ENCODE peak calls at places on chromosomes 6 and 20, in eight cellular contexts. F, Z, I, Q, N, K, T and H are unnamed samples.

GRCh38 chr20:46400253-46400652 is 6.2 kb downstream of the ELMO2 start:
- DNase-seq in F (no peak), Z (no peak), I (no peak), Q (no peak), N (no peak), K (no peak), T (no peak), H (no peak)

GRCh38 chr20:38825901-38826625 is 20.6 kb downstream of the PPP1R16B start:
- DNase-seq in F (no peak), Z (no peak), I (peak), Q (no peak), N (no peak), K (no peak), T (no peak), H (no peak)

GRCh38 chr6:21846541-21847451 is 253.2 kb downstream of the SOX4 start:
- DNase-seq in F (no peak), Z (no peak), I (no peak), Q (peak), N (no peak), K (no peak), T (no peak), H (no peak)

GRCh38 chr6:36862164-36862847 is 12.3 kb downstream of the PPIL1 start:
- DNase-seq in F (no peak), Z (no peak), I (peak), Q (no peak), N (no peak), K (no peak), T (no peak), H (no peak)

GRCh38 chr20:23125625-23126191 is 39.6 kb upstream of the CD93 start:
- DNase-seq in F (peak), Z (no peak), I (no peak), Q (no peak), N (no peak), K (no peak), T (no peak), H (no peak)

GRCh38 chr6:125323376-125323775 is 21.6 kb upstream of the HDDC2 start:
- DNase-seq in F (no peak), Z (no peak), I (no peak), Q (no peak), N (no peak), K (no peak), T (no peak), H (no peak)

GRCh38 chr20:38673731-38674177 is 50.5 kb upstream of the SLC32A1 start:
- DNase-seq in F (no peak), Z (no peak), I (no peak), Q (peak), N (no peak), K (no peak), T (no peak), H (no peak)

GRCh38 chr6:3740551-3741476 is 10.7 kb downstream of the PXDC1 start:
- DNase-seq in F (no peak), Z (peak), I (no peak), Q (no peak), N (no peak), K (no peak), T (no peak), H (no peak)

GRCh38 chr6:3911614-3912336 is 62.6 kb downstream of the FAM50B start:
- DNase-seq in F (no peak), Z (peak), I (peak), Q (peak), N (no peak), K (peak), T (no peak), H (no peak)

DNA sequence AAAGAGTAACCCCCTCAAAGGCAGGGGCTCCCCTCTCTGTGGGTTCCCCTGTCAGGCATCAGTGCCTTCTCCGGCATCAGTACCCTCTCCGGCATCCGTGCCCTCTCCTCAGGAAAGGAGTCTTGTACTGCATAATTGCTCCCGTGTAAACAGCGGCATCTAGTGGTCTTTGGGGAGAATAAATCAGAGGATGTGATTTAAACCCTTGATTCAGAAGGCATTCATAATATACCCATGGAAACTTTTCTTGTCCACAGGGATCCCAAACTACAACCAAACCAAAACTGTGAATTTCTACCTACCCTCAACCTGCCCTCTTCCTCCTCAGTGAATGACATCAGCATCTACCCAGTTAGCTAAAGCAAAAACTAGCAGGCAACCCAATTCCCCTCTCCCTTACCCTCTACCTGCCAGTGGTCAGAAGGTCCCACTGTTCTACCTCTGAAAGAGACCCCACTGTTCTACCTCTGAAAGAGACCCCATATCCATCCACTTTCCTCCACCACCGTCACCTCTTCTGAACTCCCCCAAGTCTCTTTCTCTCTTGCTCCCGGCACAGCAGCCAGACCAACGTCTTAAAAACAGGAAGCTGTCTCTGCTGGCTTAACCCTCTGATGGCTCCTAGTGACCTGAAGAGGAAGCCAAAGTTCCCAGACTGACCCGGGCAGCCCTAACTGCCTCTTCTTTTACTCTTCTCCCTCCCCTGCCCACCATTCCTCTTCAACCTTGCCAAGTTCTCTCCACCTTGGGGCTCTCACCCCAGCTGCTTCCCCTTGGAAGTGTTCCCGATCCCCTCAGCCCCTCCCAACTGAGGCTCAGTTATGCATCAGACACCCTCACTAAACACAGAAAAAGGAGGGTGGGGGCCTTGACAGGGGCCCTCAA is 27.2 kb downstream of the UBE2V1 start:
- DNase-seq in F (peak), Z (no peak), I (peak), Q (peak), N (no peak), K (no peak), T (no peak), H (no peak)
- H3K4me3 ChIP-seq in F (peak), Z (peak), I (no peak), Q (no peak), N (no peak), K (no peak), T (no peak), H (peak)

GRCh38 chr6:147179809-147180208 is 24.4 kb upstream of the STXBP5 start:
- DNase-seq in F (no peak), Z (no peak), I (no peak), Q (no peak), N (no peak), K (no peak), T (no peak), H (no peak)

GRCh38 chr6:147177286-147177685 is 26.9 kb upstream of the STXBP5 start:
- DNase-seq in F (no peak), Z (no peak), I (no peak), Q (no peak), N (no peak), K (no peak), T (no peak), H (no peak)

GRCh38 chr6:147180926-147181325 is 23.3 kb upstream of the STXBP5 start:
- DNase-seq in F (no peak), Z (no peak), I (no peak), Q (no peak), N (no peak), K (no peak), T (no peak), H (no peak)

GRCh38 chr6:147176795-147177194 is 27.4 kb upstream of the STXBP5 start:
- DNase-seq in F (no peak), Z (no peak), I (no peak), Q (no peak), N (no peak), K (no peak), T (no peak), H (no peak)

GRCh38 chr6:147178355-147178754 is 25.9 kb upstream of the STXBP5 start:
- DNase-seq in F (no peak), Z (no peak), I (no peak), Q (no peak), N (no peak), K (no peak), T (no peak), H (no peak)
- TF ChIP-seq EP300 in F (no peak), Z (no peak), I (no peak), Q (no peak), N (no peak), K (no peak), T (no peak), H (no peak)

GRCh38 chr6:13741358-13741757 is 29.7 kb upstream of the RANBP9 start:
- DNase-seq in F (no peak), Z (no peak), I (no peak), Q (no peak), N (no peak), K (no peak), T (no peak), H (no peak)
- H3K27ac ChIP-seq in F (no peak), Z (no peak), I (no peak), Q (no peak), N (no peak), K (no peak), T (no peak), H (no peak)

GRCh38 chr6:112581015-112581414 is 233.9 kb downstream of the RFPL4B start:
- DNase-seq in F (no peak), Z (no peak), I (no peak), Q (no peak), N (no peak), K (no peak), T (no peak), H (no peak)
- H3K4me3 ChIP-seq in F (no peak), Z (no peak), I (no peak), Q (no peak), N (no peak), K (no peak), T (no peak), H (no peak)

DNA sequence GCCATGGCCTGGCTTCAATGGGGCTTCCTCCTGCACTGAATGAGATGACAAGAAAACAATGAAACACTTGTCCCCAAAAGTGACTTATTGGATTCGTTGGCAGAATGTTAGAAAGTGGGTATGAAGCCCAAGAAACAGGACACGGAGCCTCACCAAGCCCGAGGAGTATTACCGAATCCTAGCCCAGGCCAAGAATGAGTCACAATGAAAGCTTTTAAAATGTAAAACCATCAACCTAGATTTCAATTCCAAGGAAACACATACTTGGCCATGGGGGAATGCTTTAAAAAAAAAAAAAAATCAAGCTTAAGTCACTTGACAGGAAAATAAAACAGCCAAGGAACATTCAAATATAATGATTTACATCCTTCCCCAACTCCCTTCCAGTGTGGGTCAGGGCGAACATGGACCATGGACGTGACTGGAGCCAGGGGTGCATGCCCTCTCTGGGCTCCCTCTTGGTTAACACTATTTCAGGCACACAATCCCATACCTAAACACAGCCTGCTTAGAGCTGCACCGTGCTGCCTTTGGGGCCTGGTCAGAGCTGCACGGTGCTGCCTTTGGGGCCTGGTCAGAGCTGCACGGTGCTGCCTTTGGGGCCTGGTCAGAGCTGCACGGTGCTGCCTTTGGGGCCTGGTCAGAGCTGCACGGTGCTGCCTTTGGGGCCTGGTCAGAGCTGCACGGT is 3.1 kb upstream of the STX16 start:
- DNase-seq in F (no peak), Z (no peak), I (no peak), Q (no peak), N (no peak), K (no peak), T (no peak), H (peak)
- TF ChIP-seq EP300 in F (no peak), Z (no peak), I (no peak), Q (peak), N (no peak), K (no peak), T (no peak), H (no peak)

GRCh38 chr6:90095788-90096187 is 200.9 kb downstream of the BACH2 start:
- DNase-seq in F (no peak), Z (no peak), I (no peak), Q (no peak), N (no peak), K (no peak), T (no peak), H (no peak)

GRCh38 chr6:90098637-90099036 is 198.0 kb downstream of the BACH2 start:
- DNase-seq in F (no peak), Z (no peak), I (no peak), Q (no peak), N (no peak), K (no peak), T (no peak), H (no peak)

GRCh38 chr6:90096818-90097217 is 199.8 kb downstream of the BACH2 start:
- DNase-seq in F (no peak), Z (no peak), I (no peak), Q (no peak), N (no peak), K (no peak), T (no peak), H (no peak)

GRCh38 chr6:90098025-90098474 is 198.6 kb downstream of the BACH2 start:
- DNase-seq in F (peak), Z (no peak), I (no peak), Q (no peak), N (no peak), K (peak), T (peak), H (peak)

DNA sequence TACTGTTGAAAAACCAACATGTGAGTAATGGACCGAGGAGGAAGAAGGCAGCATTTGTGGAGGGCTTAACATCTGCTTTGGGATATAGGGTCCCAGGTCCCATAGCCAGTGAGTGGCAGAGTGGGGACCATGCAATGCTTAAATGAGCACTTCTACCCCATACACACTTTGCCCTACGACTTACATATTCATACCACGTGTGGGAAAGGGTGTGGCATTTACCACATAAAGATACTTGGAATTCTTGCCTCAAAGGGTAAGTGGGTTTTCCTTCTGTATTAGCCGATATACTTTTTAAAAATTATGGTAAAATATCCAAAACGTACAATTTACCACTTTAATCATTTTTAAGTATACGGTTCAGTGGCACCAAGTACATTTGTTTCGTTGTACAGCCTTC is 199.3 kb downstream of the BACH2 start:
- DNase-seq in F (no peak), Z (no peak), I (no peak), Q (no peak), N (no peak), K (no peak), T (no peak), H (no peak)
- H3K27ac ChIP-seq in F (no peak), Z (peak), I (no peak), Q (peak), N (no peak), K (no peak), T (peak), H (peak)